ENCODE peak calls at places on chromosome 4, in seven cellular contexts. L, C, A, K, Z, H and U are unnamed samples.

GRCh38 chr4:3820016-3820805 is 54.0 kb downstream of the ADRA2C start:
- DNase-seq in L (no peak), C (no peak), A (no peak), K (no peak), Z (no peak), H (no peak), U (no peak)

GRCh38 chr4:17866790-17867189 is 56.0 kb downstream of the NCAPG start:
- DNase-seq in L (no peak), C (no peak), A (no peak), K (no peak), Z (no peak), H (no peak), U (no peak)

GRCh38 chr4:152531479-152531878 is 4.4 kb downstream of the FBXW7 start:
- DNase-seq in L (no peak), C (no peak), A (no peak), K (no peak), Z (no peak), H (no peak), U (no peak)

GRCh38 chr4:3315566-3315965 is 22.7 kb downstream of the RGS12 start:
- DNase-seq in L (no peak), C (no peak), A (no peak), K (no peak), Z (no peak), H (no peak), U (no peak)

GRCh38 chr4:38529189-38530115 is 134.5 kb upstream of the KLF3 start:
- DNase-seq in L (peak; percentile 59), C (no peak), A (peak; percentile 37), K (peak; percentile 21), Z (no peak), H (peak; percentile 41), U (no peak)

GRCh38 chr4:81257021-81257420 is 42.0 kb upstream of the PRKG2 start:
- DNase-seq in L (no peak), C (no peak), A (no peak), K (no peak), Z (no peak), H (no peak), U (peak; percentile 33)

GRCh38 chr4:31052519-31052918 is 332.4 kb downstream of the PCDH7 start:
- DNase-seq in L (no peak), C (no peak), A (no peak), K (no peak), Z (no peak), H (no peak), U (no peak)

GRCh38 chr4:99467908-99468307 is 32.8 kb upstream of the ADH7 start:
- DNase-seq in L (no peak), C (no peak), A (no peak), K (no peak), Z (no peak), H (no peak), U (no peak)